ENCODE peak calls at places on chromosomes 16 and 17, in four cellular contexts. A is A549, L is WTC11, K is HepG2. Q is an unnamed sample.

GRCh38 chr16:23148513-23149266 is 562 bp downstream of the USP31 start:
- DNase-seq in K (peak), L (peak), A (peak), Q (peak)

GRCh38 chr17:11823862-11824261 is 173.4 kb downstream of the ZNF18 start:
- DNase-seq in A (no peak), K (no peak), L (no peak), Q (no peak)

GRCh38 chr17:27615121-27615520 is 15.9 kb upstream of the LGALS9 start:
- DNase-seq in K (no peak), L (no peak), A (no peak), Q (no peak)

GRCh38 chr17:8020776-8021564 is 17.9 kb upstream of the ALOX15B start:
- DNase-seq in K (no peak), A (no peak), L (no peak), Q (no peak)

GRCh38 chr16:668519-669171 is 713 bp downstream of the RHOT2 start:
- DNase-seq in L (no peak), A (no peak), K (no peak), Q (peak)

GRCh38 chr17:15263206-15263579 is 1.9 kb downstream of the PMP22 start:
- DNase-seq in K (no peak), L (peak), A (peak), Q (no peak)

GRCh38 chr17:20059728-20060188 is 50.6 kb downstream of the SPECC1 start:
- DNase-seq in A (peak), L (no peak), K (peak), Q (peak)

GRCh38 chr17:41763327-41763726 is 23.2 kb downstream of the JUP start:
- DNase-seq in A (no peak), K (no peak), L (no peak), Q (no peak)

GRCh38 chr16:6081320-6081976 is 983.9 kb upstream of the EEF2KMT start:
- DNase-seq in L (peak), A (peak), K (peak), Q (peak)

GRCh38 chr16:57276596-57276995 is 7.9 kb downstream of the PLLP start:
- DNase-seq in L (no peak), A (no peak), K (no peak), Q (no peak)

GRCh38 chr17:63189082-63189481 is 223.0 kb downstream of the TANC2 start:
- DNase-seq in K (no peak), L (no peak), A (peak), Q (no peak)

GRCh38 chr17:30997270-30997669 is 26.4 kb downstream of the RNF135 start:
- DNase-seq in L (no peak), A (no peak), K (no peak), Q (no peak)

GRCh38 chr17:74738051-74738996 is 1.3 kb downstream of the RAB37 start:
- DNase-seq in A (peak), L (no peak), K (peak), Q (no peak)

GRCh38 chr17:48560452-48560817 is 15.5 kb upstream of the HOXB2 start:
- DNase-seq in L (no peak), K (no peak), A (no peak), Q (no peak)

GRCh38 chr16:69909760-69910159 is 41.4 kb upstream of the CLEC18A start:
- DNase-seq in A (no peak), K (no peak), L (no peak), Q (no peak)

GRCh38 chr16:77584205-77584859 is 138.0 kb upstream of the NUDT7 start:
- DNase-seq in L (peak), K (peak), A (peak), Q (peak)

GRCh38 chr16:27240948-27241531 is 27.5 kb downstream of the NSMCE1 start:
- DNase-seq in K (no peak), A (no peak), L (no peak), Q (no peak)

GRCh38 chr16:28062261-28063046 is 1.1 kb downstream of the GSG1L start:
- DNase-seq in L (no peak), A (no peak), K (no peak), Q (no peak)

GRCh38 chr16:57479422-57480126 is 6.7 kb downstream of the DOK4 start:
- DNase-seq in L (peak), A (peak), K (peak), Q (no peak)

GRCh38 chr17:61124562-61124961 is 275.1 kb upstream of the TBX2 start:
- DNase-seq in L (no peak), K (no peak), A (no peak), Q (no peak)

GRCh38 chr16:30485818-30486436 is 13.4 kb downstream of the ITGAL start:
- DNase-seq in A (no peak), L (no peak), K (no peak), Q (no peak)

GRCh38 chr16:77290451-77291110 is 91.4 kb downstream of the SYCE1L start:
- DNase-seq in K (no peak), L (no peak), A (peak), Q (no peak)

GRCh38 chr17:79803997-79804855 is 7.3 kb upstream of the CBX8 start:
- DNase-seq in A (no peak), L (peak), K (no peak), Q (no peak)

GRCh38 chr16:81492307-81492706 is 47.7 kb downstream of the CMIP start:
- DNase-seq in K (no peak), A (no peak), L (no peak), Q (no peak)

GRCh38 chr17:73731733-73732132 is 87.5 kb upstream of the SDK2 start:
- DNase-seq in K (no peak), A (no peak), L (no peak), Q (no peak)

GRCh38 chr16:65908568-65908967 is 457.9 kb upstream of the CDH5 start:
- DNase-seq in A (no peak), L (peak), K (no peak), Q (peak)

GRCh38 chr16:57800213-57801097 is 1.8 kb downstream of the KIFC3 start:
- DNase-seq in A (no peak), K (no peak), L (no peak), Q (peak)

GRCh38 chr17:42313773-42314566 is 25.7 kb downstream of the STAT5A start:
- DNase-seq in L (no peak), K (no peak), A (no peak), Q (no peak)

GRCh38 chr16:58755989-58756649 is 22.0 kb upstream of the GOT2 start:
- DNase-seq in K (peak), L (peak), A (peak), Q (peak)

DNA sequence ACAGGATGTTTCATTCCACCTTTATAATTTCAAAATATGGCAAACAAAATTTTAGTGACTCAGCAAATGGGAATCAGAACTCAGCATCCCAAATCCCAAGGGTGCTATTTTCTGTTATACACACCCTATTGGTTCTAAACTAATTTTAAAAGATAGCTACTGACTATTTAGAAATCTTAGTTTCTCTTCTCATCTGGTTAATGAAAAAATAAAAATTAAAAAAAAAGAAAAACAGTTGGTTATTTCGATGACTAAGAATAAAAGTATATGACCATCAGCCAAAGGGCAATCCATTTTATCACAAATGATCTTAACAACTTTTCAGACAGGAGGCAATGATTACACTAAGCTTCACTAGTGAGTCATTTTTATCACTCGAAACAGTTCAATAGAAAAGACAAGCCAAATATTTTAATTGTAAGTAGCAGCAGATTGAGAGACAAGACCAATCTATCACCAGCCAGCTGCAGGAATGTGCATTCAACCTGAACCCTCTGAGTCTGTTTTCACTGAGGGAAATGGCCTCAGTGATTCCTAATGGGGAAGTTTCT is 15.2 kb downstream of the PHLPP2 start:
- DNase-seq in K (no peak), L (no peak), A (no peak), Q (no peak)
- TF ChIP-seq HMGXB4 in K (no peak), L (no peak), A (no peak), Q (no peak)

DNA sequence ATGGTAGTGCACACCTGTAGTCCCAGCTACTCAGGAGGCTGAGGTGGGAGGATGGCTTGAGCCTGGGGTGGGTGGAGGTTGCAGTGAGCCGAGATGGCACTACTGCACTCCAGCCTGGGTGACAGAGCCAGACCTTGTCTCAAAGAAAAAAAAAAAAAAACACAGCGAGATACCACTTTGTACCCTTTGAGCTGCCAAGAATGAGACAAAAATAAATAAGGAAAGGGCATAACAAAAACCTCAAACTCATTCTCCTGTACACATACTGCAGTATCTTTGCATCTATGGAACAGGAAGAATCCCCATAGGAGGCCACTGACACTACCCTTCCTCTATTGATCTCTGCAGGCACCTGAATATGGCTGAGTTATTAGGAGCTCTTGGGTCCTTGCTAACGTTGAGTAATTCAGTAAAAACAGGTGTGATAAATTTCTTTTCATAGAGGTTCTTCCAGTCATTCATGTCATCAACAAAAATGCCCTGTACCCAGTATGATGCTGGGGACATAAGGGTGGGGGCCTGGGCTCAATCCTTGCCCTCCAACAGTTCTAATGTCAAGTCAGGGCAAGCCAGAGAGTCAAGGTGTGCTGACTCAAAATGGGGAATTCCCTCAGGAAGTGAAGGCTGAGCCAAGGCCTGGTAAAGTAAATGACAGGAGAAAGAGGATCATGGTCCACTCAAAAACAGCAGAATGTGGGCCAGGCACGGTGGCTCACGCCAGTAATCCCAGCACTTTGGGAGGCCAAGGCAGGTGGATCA is 26.9 kb downstream of the RANBP10 start:
- DNase-seq in K (no peak), L (no peak), A (no peak), Q (no peak)
- TF ChIP-seq HMGXB4 in K (no peak), L (no peak), A (no peak), Q (no peak)

GRCh38 chr17:29369831-29370735 is 20.1 kb upstream of the TAOK1 start:
- DNase-seq in L (peak), A (peak), K (peak), Q (peak)
- TF ChIP-seq HMGXB4 in L (no peak), A (no peak), K (no peak), Q (no peak)

GRCh38 chr16:3171181-3171854 is 16.7 kb upstream of the OR1F1 start:
- DNase-seq in A (no peak), L (peak), K (no peak), Q (no peak)
- TF ChIP-seq HMGXB4 in A (no peak), L (no peak), K (no peak), Q (no peak)

GRCh38 chr16:4307215-4308037 is 8.4 kb upstream of the GLIS2 start:
- DNase-seq in A (peak), K (peak), L (peak), Q (peak)
- TF ChIP-seq HMGXB4 in A (no peak), K (no peak), L (no peak), Q (no peak)